ENCODE peak calls at places on chromosome 13, in four cellular contexts. Y is SK-N-SH, I is H1, E is HCT116. R is an unnamed sample.

GRCh38 chr13:98584668-98585397 is 7.9 kb upstream of the STK24 start:
- DNase-seq in Y (no peak), I (no peak), E (no peak), R (no peak)

GRCh38 chr13:112510002-112510780 is 77.8 kb downstream of the TUBGCP3 start:
- DNase-seq in Y (peak), I (peak), E (peak), R (peak)

GRCh38 chr13:21079761-21080730 is 18.7 kb upstream of the LATS2 start:
- DNase-seq in Y (no peak), I (no peak), E (no peak), R (no peak)

GRCh38 chr13:25232937-25233515 is 54.3 kb downstream of the MTMR6 start:
- DNase-seq in Y (peak), I (no peak), E (peak), R (peak)

GRCh38 chr13:32549788-32550187 is 11.2 kb upstream of the N4BP2L2 start:
- DNase-seq in Y (no peak), I (no peak), E (no peak), R (no peak)

GRCh38 chr13:94849254-94849653 is 136.9 kb upstream of the SOX21 start:
- DNase-seq in Y (no peak), I (no peak), E (no peak), R (no peak)

GRCh38 chr13:41122838-41123237 is 9.8 kb downstream of the KBTBD6 start:
- DNase-seq in Y (no peak), I (no peak), E (no peak), R (no peak)

GRCh38 chr13:39266426-39266825 is 228.2 kb downstream of the NHLRC3 start:
- DNase-seq in Y (no peak), I (no peak), E (no peak), R (no peak)

GRCh38 chr13:97273341-97273831 is 51.3 kb downstream of the MBNL2 start:
- DNase-seq in Y (no peak), I (no peak), E (no peak), R (no peak)

GRCh38 chr13:40087021-40088002 is 431.9 kb downstream of the COG6 start:
- DNase-seq in Y (no peak), I (no peak), E (no peak), R (no peak)

GRCh38 chr13:70125693-70126092 is 17.4 kb upstream of the KLHL1 start:
- DNase-seq in Y (no peak), I (no peak), E (no peak), R (no peak)

GRCh38 chr13:59982631-59983382 is 180.9 kb downstream of the DIAPH3 start:
- DNase-seq in Y (no peak), I (no peak), E (no peak), R (no peak)

GRCh38 chr13:98353750-98354149 is 176.7 kb upstream of the RNF113B start:
- DNase-seq in Y (no peak), I (no peak), E (no peak), R (no peak)

GRCh38 chr13:114090476-114090875 is 41.9 kb downstream of the RASA3 start:
- DNase-seq in Y (no peak), I (no peak), E (no peak), R (no peak)

GRCh38 chr13:99131410-99131809 is 69.2 kb upstream of the UBAC2 start:
- DNase-seq in Y (no peak), I (no peak), E (no peak), R (no peak)

GRCh38 chr13:35984776-35985453 is 146.3 kb downstream of the DCLK1 start:
- DNase-seq in Y (peak), I (no peak), E (no peak), R (no peak)

GRCh38 chr13:27659466-27659865 is 37.8 kb downstream of the POLR1D start:
- DNase-seq in Y (no peak), I (no peak), E (no peak), R (no peak)

GRCh38 chr13:20197361-20197834 is 4.7 kb upstream of the GJB2 start:
- DNase-seq in Y (peak), I (no peak), E (peak), R (peak)

GRCh38 chr13:79407349-79407979 is 1.4 kb upstream of the RBM26 start:
- DNase-seq in Y (no peak), I (no peak), E (no peak), R (no peak)

GRCh38 chr13:113109151-113110047 is 3.8 kb downstream of the F7 start:
- DNase-seq in Y (no peak), I (no peak), E (no peak), R (no peak)

GRCh38 chr13:39283062-39283461 is 244.8 kb downstream of the NHLRC3 start:
- DNase-seq in Y (no peak), I (no peak), E (no peak), R (no peak)

GRCh38 chr13:112931028-112931934 is 37.7 kb upstream of the MCF2L start:
- DNase-seq in Y (peak), I (peak), E (peak), R (peak)

GRCh38 chr13:26220575-26220974 is 1.5 kb downstream of the RNF6 start:
- DNase-seq in Y (no peak), I (no peak), E (no peak), R (no peak)

GRCh38 chr13:113936566-113936965 is 37.3 kb downstream of the C13orf46 start:
- DNase-seq in Y (no peak), I (no peak), E (no peak), R (no peak)

GRCh38 chr13:97269603-97270002 is 47.5 kb downstream of the MBNL2 start:
- DNase-seq in Y (no peak), I (no peak), E (no peak), R (no peak)

GRCh38 chr13:25466880-25467279 is 95.1 kb downstream of the ATP8A2 start:
- DNase-seq in Y (no peak), I (no peak), E (no peak), R (no peak)

GRCh38 chr13:40662866-40663265 is 3.6 kb downstream of the FOXO1 start:
- DNase-seq in Y (no peak), I (no peak), E (no peak), R (no peak)

GRCh38 chr13:87376081-87376480 is 295.1 kb upstream of the SLITRK5 start:
- DNase-seq in Y (no peak), I (no peak), E (no peak), R (no peak)

DNA sequence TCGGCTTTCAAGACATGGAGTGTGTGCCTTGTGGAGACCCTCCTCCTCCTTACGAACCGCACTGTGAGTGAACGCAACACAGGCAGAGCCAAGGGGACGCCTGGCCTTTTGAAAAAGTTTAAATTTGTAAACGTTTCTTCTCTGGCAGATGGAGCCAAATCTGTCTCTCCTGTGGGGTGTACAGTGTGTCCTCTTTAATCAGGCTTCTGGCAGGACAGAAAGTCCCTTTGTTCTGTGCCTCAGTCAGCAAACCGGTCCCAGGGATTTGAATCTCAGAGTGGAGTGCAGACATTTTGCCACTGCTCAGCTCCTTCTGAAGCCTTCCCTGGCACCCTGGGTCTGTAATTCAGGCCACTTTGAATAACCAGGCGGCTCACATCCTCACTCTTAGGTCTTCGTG is 56.5 kb downstream of the TNFRSF19 start:
- DNase-seq in Y (no peak), I (no peak), E (no peak), R (no peak)
- TF ChIP-seq JUND in Y (no peak), I (no peak), E (no peak), R (no peak)

GRCh38 chr13:92265408-92265807 is 867.0 kb downstream of the GPC5 start:
- DNase-seq in Y (no peak), I (no peak), E (no peak), R (no peak)

GRCh38 chr13:92272177-92272576 is 873.8 kb downstream of the GPC5 start:
- DNase-seq in Y (no peak), I (no peak), E (no peak), R (no peak)

DNA sequence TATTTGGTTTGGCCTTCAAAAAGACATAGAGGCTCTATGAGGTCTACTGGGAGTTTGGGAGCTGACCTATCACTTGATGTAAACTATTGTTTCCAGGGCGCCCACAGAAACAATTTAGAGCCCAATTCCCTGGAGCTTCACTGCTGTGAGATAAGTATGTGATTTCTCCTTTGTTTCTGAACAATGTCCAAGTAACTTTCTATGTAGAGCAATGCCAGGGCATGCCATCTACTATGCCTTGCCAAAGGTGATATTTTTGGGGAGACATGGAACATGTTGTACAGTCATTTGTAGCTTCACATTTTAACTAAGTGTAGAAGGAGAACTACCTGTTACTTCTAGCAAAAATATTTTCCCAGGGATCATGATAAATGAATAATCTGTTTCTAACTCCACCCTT is 872.6 kb downstream of the GPC5 start:
- DNase-seq in Y (no peak), I (no peak), E (no peak), R (no peak)
- TF ChIP-seq JUND in Y (no peak), I (no peak), E (no peak), R (no peak)

GRCh38 chr13:109180905-109181425 is 551.6 kb downstream of the MYO16 start:
- DNase-seq in Y (no peak), I (no peak), E (peak), R (no peak)
- TF ChIP-seq JUND in Y (peak), I (no peak), E (no peak), R (no peak)

DNA sequence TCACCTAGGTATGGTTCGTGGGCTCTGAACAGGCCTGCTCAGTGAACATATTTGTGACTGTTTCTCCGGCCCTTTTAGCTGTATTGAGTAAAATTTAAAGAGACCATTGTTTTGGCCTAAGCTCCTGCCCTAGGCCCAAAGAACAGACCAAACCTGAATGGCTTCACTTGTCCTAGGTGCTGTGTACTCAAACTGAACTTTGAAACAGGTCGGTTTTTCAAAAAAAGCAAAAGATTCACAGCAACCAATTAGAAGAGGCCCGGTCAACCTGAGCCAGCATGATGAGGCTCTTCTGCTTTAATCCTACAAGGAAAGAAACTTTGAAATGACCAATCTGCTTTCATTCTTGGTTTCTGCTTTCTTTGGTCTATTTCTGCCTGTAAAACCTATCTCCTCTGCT is 50.6 kb downstream of the USPL1 start:
- DNase-seq in Y (no peak), I (no peak), E (no peak), R (no peak)
- TF ChIP-seq JUND in Y (no peak), I (no peak), E (no peak), R (no peak)

DNA sequence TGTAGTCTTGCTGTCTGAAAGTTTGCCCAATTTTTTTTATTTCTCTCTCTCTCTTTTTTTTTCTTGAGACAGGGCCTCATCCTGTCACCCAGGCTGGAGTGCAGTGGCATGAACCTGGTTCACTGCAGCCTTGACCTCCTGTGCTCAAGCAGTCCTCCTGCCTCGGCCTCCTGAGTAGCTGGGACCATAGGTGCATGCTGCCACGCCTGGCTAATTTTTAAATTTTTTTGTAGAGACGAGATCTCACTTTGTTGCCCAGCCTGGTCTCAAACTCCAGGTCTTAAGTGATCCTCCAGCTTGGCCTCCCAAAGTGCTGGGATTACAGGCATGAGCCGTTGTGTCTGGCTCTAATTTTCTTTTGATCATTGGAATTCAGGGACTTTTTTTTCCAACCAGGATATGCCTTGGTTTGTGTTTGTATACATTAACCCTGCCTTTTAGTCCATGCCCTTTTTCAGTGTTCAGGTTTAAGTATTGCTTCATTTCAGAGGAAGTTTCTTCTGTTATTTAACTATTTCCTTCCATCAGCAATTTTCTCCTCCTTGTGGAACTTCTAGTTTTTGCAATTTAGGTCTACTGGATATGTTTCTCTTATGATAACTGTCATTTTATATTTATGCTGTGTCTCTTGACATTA is 201.4 kb downstream of the PCCA start:
- DNase-seq in Y (no peak), I (no peak), E (no peak), R (no peak)
- TF ChIP-seq JUND in Y (no peak), I (no peak), E (no peak), R (no peak)

DNA sequence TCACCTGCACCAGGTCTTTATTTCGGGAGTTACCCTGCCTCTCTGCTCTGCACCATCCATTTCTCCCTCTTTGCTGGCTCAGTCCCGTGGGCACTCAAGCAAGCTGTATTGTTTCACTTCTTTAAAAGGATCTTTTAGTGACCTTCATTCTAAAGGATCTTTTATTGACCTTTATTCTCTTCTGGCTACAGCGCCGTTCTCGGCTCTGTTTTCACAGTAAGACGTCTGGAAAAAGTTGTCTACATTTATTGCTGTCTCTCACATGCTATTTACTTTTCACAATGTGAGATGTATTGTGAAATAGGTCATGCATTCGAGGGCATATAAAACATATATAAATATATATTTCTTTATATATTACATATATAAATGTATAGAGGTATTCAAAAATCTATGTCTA is 35.6 kb upstream of the ARGLU1 start:
- DNase-seq in Y (no peak), I (no peak), E (no peak), R (no peak)
- TF ChIP-seq JUND in Y (no peak), I (no peak), E (no peak), R (no peak)

GRCh38 chr13:29059837-29060236 is 239.7 kb downstream of the MTUS2 start:
- DNase-seq in Y (no peak), I (no peak), E (no peak), R (no peak)
- TF ChIP-seq JUND in Y (no peak), I (no peak), E (no peak), R (no peak)

R was measured in T47D.